ENCODE peak calls at places on chromosome 13, in four cellular contexts. J, T, S and X are unnamed samples.

GRCh38 chr13:96650301-96650886 is 343.9 kb downstream of the OXGR1 start:
- DNase-seq in T (no peak), S (no peak), J (no peak), X (no peak)

GRCh38 chr13:100872761-100873160 is 198.2 kb upstream of the TMTC4 start:
- DNase-seq in S (no peak), J (no peak), T (no peak), X (no peak)

GRCh38 chr13:32323912-32324311 is 8.6 kb downstream of the BRCA2 start:
- DNase-seq in T (no peak), S (no peak), J (no peak), X (no peak)

GRCh38 chr13:53694814-53695533 is 666.4 kb downstream of the OLFM4 start:
- DNase-seq in J (no peak), T (no peak), S (no peak), X (no peak)

GRCh38 chr13:114130131-114130707 is 2.2 kb downstream of the RASA3 start:
- DNase-seq in S (no peak), T (no peak), J (no peak), X (no peak)

GRCh38 chr13:36750046-36750445 is 69.0 kb upstream of the RFXAP start:
- DNase-seq in J (no peak), T (no peak), S (no peak), X (no peak)

GRCh38 chr13:26786651-26787295 is 26.2 kb upstream of the GPR12 start:
- DNase-seq in J (no peak), T (no peak), S (no peak), X (no peak)

GRCh38 chr13:94154362-94154761 is 325.1 kb downstream of the DCT start:
- DNase-seq in S (no peak), T (no peak), J (no peak), X (no peak)

GRCh38 chr13:66926851-66927524 is 303.1 kb downstream of the PCDH9 start:
- DNase-seq in J (no peak), T (no peak), S (no peak), X (no peak)

GRCh38 chr13:65401315-65401714 is 1828.8 kb downstream of the PCDH9 start:
- DNase-seq in J (no peak), S (peak), T (no peak), X (no peak)

GRCh38 chr13:29428310-29428991 is 167.0 kb downstream of the SLC7A1 start:
- DNase-seq in S (peak), T (no peak), J (peak), X (peak)

GRCh38 chr13:112647256-112647655 is 42.6 kb upstream of the ATP11A start:
- DNase-seq in T (no peak), S (no peak), J (no peak), X (no peak)

GRCh38 chr13:90652036-90652435 is 695.5 kb upstream of the MIR17HG start:
- DNase-seq in J (no peak), S (no peak), T (no peak), X (no peak)

GRCh38 chr13:91174886-91175501 is 172.5 kb upstream of the MIR17HG start:
- DNase-seq in S (no peak), J (peak), T (no peak), X (no peak)

DNA sequence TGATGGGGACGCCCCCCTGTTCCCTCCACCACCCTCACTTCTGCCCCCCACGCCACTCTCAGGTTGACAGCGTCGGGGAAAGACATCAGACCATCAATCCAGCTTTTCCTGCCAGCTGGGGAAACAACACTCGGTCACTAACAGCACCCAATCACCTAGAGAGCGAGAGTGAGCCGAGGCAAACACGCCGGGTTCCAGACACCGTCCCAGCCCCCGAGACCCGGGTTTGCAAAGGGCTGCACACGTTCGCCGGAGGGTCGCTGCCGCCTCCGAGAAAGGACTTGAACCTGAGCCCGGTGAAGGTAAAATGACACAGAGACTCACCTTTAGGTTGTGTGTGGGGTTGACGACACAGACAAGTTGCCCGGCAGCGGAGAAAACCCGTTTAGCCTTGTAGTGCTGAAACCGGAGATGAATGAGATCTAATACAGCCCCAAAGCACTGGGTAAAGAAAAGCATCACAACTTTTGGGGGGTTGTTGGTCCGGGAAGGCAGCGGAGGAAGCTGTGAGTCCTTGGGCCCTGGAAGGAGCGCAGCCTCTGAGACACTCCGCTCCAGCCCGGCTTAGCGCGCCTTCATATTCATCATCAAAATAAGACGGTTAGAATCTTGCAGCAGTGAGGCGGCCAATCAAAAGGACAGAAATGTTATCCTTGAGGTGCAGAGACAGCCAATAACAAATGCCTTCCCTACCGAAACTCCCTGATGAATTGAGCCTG is at the start of gene SIAH3:
- DNase-seq in T (no peak), J (peak), S (peak), X (peak)
- TF ChIP-seq TEAD4 in T (no peak), J (no peak), S (no peak), X (no peak)

DNA sequence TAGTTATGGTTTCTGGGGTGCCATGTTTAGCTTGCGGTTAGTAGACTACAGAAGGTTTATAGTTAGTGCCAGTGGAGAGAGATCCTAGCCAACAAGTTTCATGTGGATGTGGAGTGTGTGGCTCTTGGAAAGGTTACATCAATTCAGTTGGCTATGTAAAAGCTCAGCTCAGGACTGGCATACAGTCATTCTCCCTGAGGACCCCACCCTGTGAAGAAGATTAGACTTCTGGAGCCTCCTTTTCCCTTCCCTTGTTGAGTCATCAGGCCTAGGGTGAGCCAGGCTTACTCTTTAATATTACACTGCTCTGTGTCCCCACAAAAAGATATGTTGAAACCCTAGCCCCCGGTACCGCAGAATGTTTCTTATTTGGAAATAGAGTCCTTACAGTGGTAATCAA is 20.5 kb downstream of the LMO7 start:
- DNase-seq in S (no peak), T (no peak), J (no peak), X (no peak)
- TF ChIP-seq TEAD4 in S (no peak), T (no peak), J (no peak), X (no peak)

GRCh38 chr13:71801165-71801564 is 65.8 kb downstream of the DACH1 start:
- DNase-seq in S (no peak), J (no peak), T (no peak), X (no peak)
- TF ChIP-seq TEAD4 in S (no peak), J (no peak), T (no peak), X (no peak)

DNA sequence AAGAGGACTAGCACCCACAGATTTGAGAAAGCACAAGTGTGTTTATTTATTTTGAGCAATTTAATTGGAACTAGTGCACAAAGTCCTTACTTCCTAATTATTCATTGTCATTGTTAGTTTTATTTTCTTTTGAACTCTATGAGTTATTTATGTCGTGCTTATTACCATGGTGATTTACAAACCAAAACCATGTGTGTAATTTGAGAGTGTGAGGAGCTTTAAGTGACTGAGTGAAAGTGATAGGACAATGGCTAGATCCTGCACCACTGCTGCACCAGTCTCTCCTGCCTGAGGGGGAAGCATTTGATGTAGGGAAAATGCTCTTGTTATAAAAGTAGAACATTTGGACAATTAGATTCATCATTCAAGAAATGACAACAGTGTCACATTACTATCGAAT is 172.3 kb upstream of the KLF12 start:
- DNase-seq in T (no peak), S (peak), J (no peak), X (no peak)
- TF ChIP-seq TEAD4 in T (no peak), S (no peak), J (no peak), X (no peak)

GRCh38 chr13:83009987-83010386 is 872.3 kb downstream of the SLITRK1 start:
- DNase-seq in T (no peak), J (no peak), S (no peak), X (no peak)
- TF ChIP-seq TEAD4 in T (no peak), J (no peak), S (no peak), X (no peak)

GRCh38 chr13:25143693-25144092 is 28.4 kb downstream of the AMER2 start:
- DNase-seq in S (no peak), T (no peak), J (no peak), X (no peak)

GRCh38 chr13:25149670-25150069 is 22.4 kb downstream of the AMER2 start:
- DNase-seq in S (no peak), J (no peak), T (no peak), X (no peak)

GRCh38 chr13:25153736-25154135 is 18.4 kb downstream of the AMER2 start:
- DNase-seq in S (no peak), T (no peak), J (no peak), X (no peak)

GRCh38 chr13:25151626-25152025 is 20.5 kb downstream of the AMER2 start:
- DNase-seq in T (no peak), S (no peak), J (no peak), X (no peak)

GRCh38 chr13:25148005-25148798 is 23.9 kb downstream of the AMER2 start:
- DNase-seq in T (no peak), S (no peak), J (no peak), X (no peak)
- TF ChIP-seq TEAD4 in T (no peak), S (no peak), J (no peak), X (no peak)

GRCh38 chr13:45194081-45194939 is 6.5 kb downstream of the KCTD4 start:
- DNase-seq in J (peak), S (no peak), T (no peak), X (peak)
- TF ChIP-seq TEAD4 in J (no peak), S (no peak), T (no peak), X (no peak)